ENCODE peak calls at places on chromosomes 11 and 22, in six cellular contexts. One of them, this sample, is unnamed.

GRCh38 chr22:39188809-39189208 is 36.3 kb upstream of the CBX7 start:
- DNase-seq in astrocyte of the spinal cord: no peak
- DNase-seq in AG09319: no peak
- DNase-seq in dorsolateral prefrontal cortex: no peak
- DNase-seq in OCI-LY7: no peak
- DNase-seq in left ventricle myocardium inferior: no peak
- DNase-seq in this sample: no peak

GRCh38 chr11:86955111-86955673 is at the start of gene FZD4:
- DNase-seq in dorsolateral prefrontal cortex: peak; percentile 94
- DNase-seq in AG09319: peak; percentile 72
- DNase-seq in OCI-LY7: peak; percentile 28
- DNase-seq in left ventricle myocardium inferior: peak; percentile 94
- DNase-seq in astrocyte of the spinal cord: peak; percentile 88
- DNase-seq in this sample: peak; percentile 72

GRCh38 chr11:116459233-116459632 is 313.6 kb downstream of the BUD13 start:
- DNase-seq in left ventricle myocardium inferior: no peak
- DNase-seq in OCI-LY7: no peak
- DNase-seq in AG09319: no peak
- DNase-seq in dorsolateral prefrontal cortex: no peak
- DNase-seq in astrocyte of the spinal cord: no peak
- DNase-seq in this sample: no peak

GRCh38 chr22:30023099-30023498 is 57.2 kb upstream of the HORMAD2 start:
- DNase-seq in astrocyte of the spinal cord: no peak
- DNase-seq in OCI-LY7: no peak
- DNase-seq in left ventricle myocardium inferior: no peak
- DNase-seq in dorsolateral prefrontal cortex: no peak
- DNase-seq in AG09319: no peak
- DNase-seq in this sample: no peak

GRCh38 chr11:79121351-79121750 is 319.5 kb downstream of the TENM4 start:
- DNase-seq in OCI-LY7: no peak
- DNase-seq in AG09319: no peak
- DNase-seq in astrocyte of the spinal cord: peak; percentile 46
- DNase-seq in left ventricle myocardium inferior: no peak
- DNase-seq in dorsolateral prefrontal cortex: no peak
- DNase-seq in this sample: no peak

GRCh38 chr22:18076060-18076497 is 1.7 kb upstream of the PEX26 start:
- DNase-seq in dorsolateral prefrontal cortex: peak; percentile 59
- DNase-seq in left ventricle myocardium inferior: no peak
- DNase-seq in AG09319: peak; percentile 81
- DNase-seq in OCI-LY7: peak; percentile 90
- DNase-seq in astrocyte of the spinal cord: peak; percentile 90
- DNase-seq in this sample: peak; percentile 32

GRCh38 chr11:79481795-79482194 is 41.0 kb upstream of the TENM4 start:
- DNase-seq in dorsolateral prefrontal cortex: no peak
- DNase-seq in AG09319: no peak
- DNase-seq in left ventricle myocardium inferior: no peak
- DNase-seq in astrocyte of the spinal cord: no peak
- DNase-seq in OCI-LY7: no peak
- DNase-seq in this sample: no peak

GRCh38 chr22:38228873-38229740 is 27.3 kb downstream of the MAFF start:
- DNase-seq in astrocyte of the spinal cord: peak; percentile 72
- DNase-seq in AG09319: peak; percentile 57
- DNase-seq in left ventricle myocardium inferior: no peak
- DNase-seq in OCI-LY7: no peak
- DNase-seq in dorsolateral prefrontal cortex: no peak
- DNase-seq in this sample: no peak

GRCh38 chr11:126739499-126740145 is 260.9 kb downstream of the KIRREL3 start:
- DNase-seq in left ventricle myocardium inferior: no peak
- DNase-seq in AG09319: no peak
- DNase-seq in OCI-LY7: no peak
- DNase-seq in astrocyte of the spinal cord: no peak
- DNase-seq in dorsolateral prefrontal cortex: no peak
- DNase-seq in this sample: no peak

GRCh38 chr11:47342854-47343253 is 9.6 kb downstream of the MYBPC3 start:
- DNase-seq in AG09319: no peak
- DNase-seq in left ventricle myocardium inferior: no peak
- DNase-seq in OCI-LY7: no peak
- DNase-seq in astrocyte of the spinal cord: no peak
- DNase-seq in dorsolateral prefrontal cortex: no peak
- DNase-seq in this sample: no peak

GRCh38 chr11:129321076-129321475 is 54.6 kb upstream of the BARX2 start:
- DNase-seq in dorsolateral prefrontal cortex: no peak
- DNase-seq in AG09319: no peak
- DNase-seq in left ventricle myocardium inferior: no peak
- DNase-seq in OCI-LY7: no peak
- DNase-seq in astrocyte of the spinal cord: no peak
- DNase-seq in this sample: no peak

GRCh38 chr11:2576536-2576935 is 123.3 kb downstream of the KCNQ1OT1 start:
- DNase-seq in AG09319: no peak
- DNase-seq in dorsolateral prefrontal cortex: peak; percentile 36
- DNase-seq in OCI-LY7: no peak
- DNase-seq in left ventricle myocardium inferior: no peak
- DNase-seq in astrocyte of the spinal cord: no peak
- DNase-seq in this sample: no peak

GRCh38 chr22:45763236-45763624 is 91.6 kb downstream of the ATXN10 start:
- DNase-seq in astrocyte of the spinal cord: no peak
- DNase-seq in dorsolateral prefrontal cortex: no peak
- DNase-seq in AG09319: no peak
- DNase-seq in OCI-LY7: no peak
- DNase-seq in left ventricle myocardium inferior: no peak
- DNase-seq in this sample: no peak

GRCh38 chr22:23094260-23094659 is 23.9 kb downstream of the GNAZ start:
- DNase-seq in astrocyte of the spinal cord: no peak
- DNase-seq in AG09319: no peak
- DNase-seq in dorsolateral prefrontal cortex: no peak
- DNase-seq in left ventricle myocardium inferior: no peak
- DNase-seq in OCI-LY7: no peak
- DNase-seq in this sample: no peak

GRCh38 chr11:3641701-3642070 is at the start of gene ART5:
- DNase-seq in dorsolateral prefrontal cortex: no peak
- DNase-seq in OCI-LY7: no peak
- DNase-seq in AG09319: no peak
- DNase-seq in left ventricle myocardium inferior: no peak
- DNase-seq in astrocyte of the spinal cord: no peak
- DNase-seq in this sample: no peak

GRCh38 chr11:117371453-117371852 is 43.8 kb downstream of the CEP164 start:
- DNase-seq in astrocyte of the spinal cord: no peak
- DNase-seq in left ventricle myocardium inferior: no peak
- DNase-seq in OCI-LY7: no peak
- DNase-seq in AG09319: no peak
- DNase-seq in dorsolateral prefrontal cortex: no peak
- DNase-seq in this sample: no peak

DNA sequence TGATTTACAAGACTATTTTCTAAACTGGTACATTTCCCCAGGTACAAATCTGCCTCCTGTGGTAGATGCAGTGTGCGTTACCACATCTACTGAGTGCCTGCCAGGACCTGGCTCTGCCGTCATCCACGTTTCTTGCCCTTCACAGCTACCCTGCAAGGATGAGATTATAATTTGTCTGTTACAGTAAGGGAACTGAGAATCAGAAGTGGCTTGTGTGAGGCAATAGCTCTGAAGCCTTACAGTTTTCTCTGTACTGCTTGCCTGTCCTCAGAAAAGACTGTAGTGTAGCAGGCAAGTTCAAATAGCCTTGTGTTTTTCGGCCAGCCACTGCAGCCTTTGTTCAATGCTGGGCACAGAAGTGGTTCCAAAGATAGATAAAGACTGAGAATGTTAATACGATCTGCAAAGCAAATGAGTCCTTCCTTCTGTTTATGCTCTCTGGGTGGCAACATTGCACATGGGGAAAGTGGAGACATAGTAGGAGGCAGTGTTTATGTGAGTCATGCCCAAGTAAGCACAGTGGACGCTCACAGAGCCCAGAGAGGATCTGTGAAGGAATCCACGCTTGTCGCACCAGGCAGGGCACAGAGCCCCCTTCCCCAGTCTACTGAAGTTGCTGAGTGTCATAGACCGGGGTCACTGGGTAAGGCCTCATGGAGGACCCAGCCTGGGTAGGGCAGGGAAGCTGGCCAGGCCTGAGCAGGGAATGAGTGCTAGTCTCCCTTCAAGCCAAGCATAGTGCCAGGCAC is 49.1 kb downstream of the MICAL2 start:
- DNase-seq in astrocyte of the spinal cord: peak; percentile 94
- DNase-seq in dorsolateral prefrontal cortex: no peak
- DNase-seq in AG09319: no peak
- DNase-seq in left ventricle myocardium inferior: no peak
- DNase-seq in OCI-LY7: no peak
- DNase-seq in this sample: no peak
- TF ChIP-seq CTCF in astrocyte of the spinal cord: peak; percentile 20
- TF ChIP-seq CTCF in dorsolateral prefrontal cortex: no peak
- TF ChIP-seq CTCF in AG09319: peak; percentile 30
- TF ChIP-seq CTCF in left ventricle myocardium inferior: no peak
- TF ChIP-seq CTCF in OCI-LY7: no peak
- TF ChIP-seq CTCF in this sample: no peak

GRCh38 chr11:110529043-110529442 is 99.3 kb downstream of the FDX1 start:
- DNase-seq in left ventricle myocardium inferior: no peak
- DNase-seq in dorsolateral prefrontal cortex: no peak
- DNase-seq in astrocyte of the spinal cord: peak; percentile 10
- DNase-seq in AG09319: no peak
- DNase-seq in OCI-LY7: peak; percentile 21
- DNase-seq in this sample: no peak
- TF ChIP-seq CTCF in left ventricle myocardium inferior: peak; percentile 7
- TF ChIP-seq CTCF in dorsolateral prefrontal cortex: no peak
- TF ChIP-seq CTCF in astrocyte of the spinal cord: peak; percentile 39
- TF ChIP-seq CTCF in AG09319: peak; percentile 21
- TF ChIP-seq CTCF in OCI-LY7: peak; percentile 78
- TF ChIP-seq CTCF in this sample: no peak

GRCh38 chr11:39361557-39361956 is 2097.9 kb downstream of the LRRC4C start:
- DNase-seq in OCI-LY7: no peak
- DNase-seq in AG09319: no peak
- DNase-seq in astrocyte of the spinal cord: no peak
- DNase-seq in left ventricle myocardium inferior: no peak
- DNase-seq in dorsolateral prefrontal cortex: no peak
- DNase-seq in this sample: no peak

GRCh38 chr11:39367526-39367925 is 2091.9 kb downstream of the LRRC4C start:
- DNase-seq in astrocyte of the spinal cord: no peak
- DNase-seq in left ventricle myocardium inferior: no peak
- DNase-seq in dorsolateral prefrontal cortex: no peak
- DNase-seq in OCI-LY7: no peak
- DNase-seq in AG09319: no peak
- DNase-seq in this sample: no peak

DNA sequence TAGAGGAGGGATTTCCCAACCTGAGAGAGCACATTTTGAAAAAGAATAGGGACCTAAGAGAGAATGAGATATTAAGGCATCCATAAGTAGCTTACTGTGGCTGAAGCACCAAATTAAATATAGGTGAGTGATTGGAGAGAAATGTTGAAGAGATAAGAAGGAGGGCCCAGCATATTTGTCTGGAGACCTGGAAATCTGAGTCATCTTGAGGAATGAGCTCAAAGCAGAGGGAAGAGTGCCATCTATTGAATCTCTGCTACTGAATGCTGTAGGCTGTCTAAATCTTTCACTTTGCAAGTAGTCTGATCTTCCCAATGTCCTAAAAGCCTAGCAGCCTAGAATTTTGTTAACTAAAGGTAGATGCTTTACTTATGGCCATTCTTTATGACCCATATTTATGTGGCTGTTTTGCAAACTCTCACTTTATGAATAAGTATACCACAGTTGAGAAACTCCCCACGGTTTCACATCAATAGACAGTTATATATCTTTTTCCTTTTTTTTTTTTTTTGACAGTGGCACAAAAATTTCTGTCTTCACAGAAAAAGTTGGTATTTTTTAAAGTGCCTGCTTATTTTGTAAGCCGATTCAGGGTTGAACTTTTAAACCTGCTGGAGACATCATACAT is 2093.5 kb downstream of the LRRC4C start:
- DNase-seq in left ventricle myocardium inferior: no peak
- DNase-seq in dorsolateral prefrontal cortex: no peak
- DNase-seq in AG09319: no peak
- DNase-seq in OCI-LY7: no peak
- DNase-seq in astrocyte of the spinal cord: peak; percentile 17
- DNase-seq in this sample: no peak
- TF ChIP-seq CTCF in left ventricle myocardium inferior: peak; percentile 14
- TF ChIP-seq CTCF in dorsolateral prefrontal cortex: peak; percentile 14
- TF ChIP-seq CTCF in AG09319: no peak
- TF ChIP-seq CTCF in OCI-LY7: no peak
- TF ChIP-seq CTCF in astrocyte of the spinal cord: no peak
- TF ChIP-seq CTCF in this sample: peak; percentile 11

DNA sequence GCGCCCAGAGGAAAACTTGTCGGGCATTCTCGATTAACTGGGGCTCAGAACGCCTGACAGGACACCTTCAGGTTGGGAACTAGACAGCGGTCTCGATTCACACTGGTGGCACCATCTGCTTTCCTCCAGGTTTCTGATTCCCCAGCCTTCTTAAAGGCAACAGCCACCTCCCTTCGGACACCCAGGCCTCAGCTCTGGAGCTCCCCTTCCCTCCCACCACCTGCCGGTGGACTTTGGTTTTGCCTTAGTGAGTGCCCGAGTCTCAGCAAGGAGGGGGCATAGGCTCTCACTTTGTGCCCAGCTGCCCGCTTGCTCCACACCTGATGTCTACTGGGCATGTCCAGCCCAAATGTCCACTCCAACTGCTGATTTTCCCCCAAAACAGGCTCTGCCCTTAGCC is 110.4 kb upstream of the PARVA start:
- DNase-seq in left ventricle myocardium inferior: no peak
- DNase-seq in astrocyte of the spinal cord: no peak
- DNase-seq in OCI-LY7: no peak
- DNase-seq in AG09319: no peak
- DNase-seq in dorsolateral prefrontal cortex: no peak
- DNase-seq in this sample: no peak
- TF ChIP-seq CTCF in left ventricle myocardium inferior: no peak
- TF ChIP-seq CTCF in astrocyte of the spinal cord: no peak
- TF ChIP-seq CTCF in OCI-LY7: no peak
- TF ChIP-seq CTCF in AG09319: no peak
- TF ChIP-seq CTCF in dorsolateral prefrontal cortex: no peak
- TF ChIP-seq CTCF in this sample: no peak

DNA sequence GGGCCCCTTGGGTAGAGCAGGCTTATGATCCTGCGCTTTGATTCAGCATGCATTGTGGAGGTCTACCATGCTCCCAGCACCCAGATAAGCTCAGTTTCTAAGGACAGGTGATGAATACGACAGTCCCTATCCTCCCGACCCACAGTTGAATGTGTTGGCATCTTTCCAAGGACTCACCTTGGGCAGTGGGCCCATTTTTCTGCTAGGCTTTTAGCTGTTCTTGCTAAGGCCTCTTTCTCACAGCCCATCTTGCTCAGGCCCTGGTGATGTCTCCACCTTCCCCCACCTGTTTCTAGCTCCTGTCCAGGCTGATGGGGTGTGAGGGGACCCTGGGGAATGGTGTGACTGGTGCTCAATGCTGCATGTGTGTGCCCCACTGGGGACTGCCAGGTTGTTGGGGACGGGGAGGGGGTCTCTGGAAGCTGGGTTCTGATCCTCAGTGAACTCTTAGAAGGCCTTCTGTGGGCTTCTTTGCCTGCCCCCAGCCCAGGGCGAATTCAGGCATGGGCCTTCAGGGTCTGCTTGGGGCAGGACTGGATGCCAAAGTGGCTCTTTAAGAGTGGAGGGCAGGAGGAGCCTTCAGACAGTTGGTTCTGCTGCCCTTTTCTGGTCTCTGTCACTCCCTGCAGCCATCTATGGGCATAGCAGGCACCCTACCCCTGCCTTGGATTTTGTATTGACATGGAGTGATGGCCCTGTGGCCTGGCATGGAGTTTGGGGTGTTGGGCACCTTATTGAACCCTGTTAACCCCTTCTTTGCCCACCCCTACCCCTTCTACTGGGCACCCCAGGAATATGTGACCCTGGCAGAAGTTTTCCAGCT is 33.1 kb downstream of the PHLDB1 start:
- DNase-seq in OCI-LY7: no peak
- DNase-seq in AG09319: no peak
- DNase-seq in astrocyte of the spinal cord: no peak
- DNase-seq in dorsolateral prefrontal cortex: no peak
- DNase-seq in left ventricle myocardium inferior: no peak
- DNase-seq in this sample: no peak
- TF ChIP-seq CTCF in OCI-LY7: no peak
- TF ChIP-seq CTCF in AG09319: no peak
- TF ChIP-seq CTCF in astrocyte of the spinal cord: peak; percentile 5
- TF ChIP-seq CTCF in dorsolateral prefrontal cortex: no peak
- TF ChIP-seq CTCF in left ventricle myocardium inferior: no peak
- TF ChIP-seq CTCF in this sample: no peak

This sample was measured in D721Med.